ENCODE peak calls at places on chromosomes 2 and 18, in seven cellular contexts. Q is B cell, K is hippocampal formation, Y is GM13977, R is HFFc6, M is germinal center, B is A172. H is an unnamed sample.

GRCh38 chr2:96867756-96868554 is 1.9 kb downstream of the SEMA4C start:
- DNase-seq in K (no peak), Q (no peak), M (no peak), B (no peak), Y (peak), R (no peak), H (no peak)

GRCh38 chr2:54606393-54606973 is 117.0 kb upstream of the EML6 start:
- DNase-seq in R (no peak), M (no peak), B (no peak), Y (no peak), Q (no peak), K (no peak), H (no peak)

GRCh38 chr2:234518986-234519642 is 22.2 kb upstream of the ARL4C start:
- DNase-seq in Y (no peak), R (no peak), K (no peak), Q (no peak), M (no peak), B (no peak), H (no peak)

GRCh38 chr18:47724186-47724975 is 206.1 kb downstream of the SMAD2 start:
- DNase-seq in K (no peak), Y (no peak), B (no peak), R (no peak), M (no peak), Q (no peak), H (no peak)

GRCh38 chr2:66596229-66596628 is 161.3 kb downstream of the MEIS1 start:
- DNase-seq in Q (no peak), Y (no peak), M (no peak), K (no peak), B (no peak), R (no peak), H (no peak)

GRCh38 chr2:219596954-219597551 is 604 bp upstream of the STK11IP start:
- DNase-seq in M (peak), Q (peak), Y (peak), K (no peak), R (no peak), B (peak), H (no peak)

GRCh38 chr2:215452725-215453124 is 16.9 kb upstream of the FN1 start:
- DNase-seq in B (no peak), M (no peak), Y (no peak), R (no peak), K (no peak), Q (no peak), H (no peak)

GRCh38 chr18:76981388-76981968 is 151.1 kb downstream of the MBP start:
- DNase-seq in Y (peak), Q (no peak), B (no peak), R (no peak), K (no peak), M (peak), H (no peak)

GRCh38 chr2:10267551-10268465 is 34.9 kb upstream of the HPCAL1 start:
- DNase-seq in B (no peak), R (no peak), Q (no peak), M (no peak), K (no peak), Y (no peak), H (no peak)

GRCh38 chr18:47970664-47971523 is 40.4 kb upstream of the SMAD2 start:
- DNase-seq in M (peak), K (no peak), Y (peak), Q (peak), B (no peak), R (no peak), H (no peak)

GRCh38 chr2:88537640-88538039 is 85.1 kb upstream of the FOXI3 start:
- DNase-seq in Q (no peak), Y (no peak), R (no peak), M (no peak), B (no peak), K (no peak), H (no peak)

GRCh38 chr2:182261860-182262387 is 164.9 kb downstream of the PDE1A start:
- DNase-seq in M (no peak), Q (no peak), Y (no peak), R (no peak), B (no peak), K (no peak), H (no peak)

GRCh38 chr2:171522057-171522803 is at the start of gene CYBRD1:
- DNase-seq in M (peak), Y (peak), Q (peak), B (peak), R (peak), K (peak), H (no peak)

GRCh38 chr2:88188741-88189140 is 18.6 kb downstream of the THNSL2 start:
- DNase-seq in B (peak), K (no peak), M (no peak), R (no peak), Y (no peak), Q (no peak), H (no peak)

GRCh38 chr18:10074122-10074521 is 160.3 kb downstream of the VAPA start:
- DNase-seq in M (no peak), Q (no peak), Y (no peak), K (no peak), B (no peak), R (no peak), H (no peak)

GRCh38 chr2:133377021-133377481 is 191.2 kb downstream of the NCKAP5 start:
- DNase-seq in K (no peak), M (no peak), Q (no peak), Y (no peak), B (no peak), R (peak), H (no peak)